ENCODE peak calls at places on chromosomes 5 and 9, in ten cellular contexts. K, M, D, J, T, I, F, U, E and Q are unnamed samples.

GRCh38 chr5:57163553-57164006 is 10.3 kb upstream of the GPBP1 start:
- DNase-seq in K (no peak), M (no peak), D (no peak), J (no peak), T (peak; percentile 16), I (no peak), F (no peak), U (no peak), E (no peak), Q (no peak)

GRCh38 chr9:132447346-132447745 is 37.3 kb downstream of the CFAP77 start:
- DNase-seq in K (peak; percentile 91), M (no peak), D (no peak), J (no peak), T (peak; percentile 78), I (peak; percentile 46), F (no peak), U (peak; percentile 1), E (no peak), Q (no peak)

GRCh38 chr9:12958279-12958678 is 183.5 kb downstream of the LURAP1L start:
- DNase-seq in K (no peak), M (no peak), D (no peak), J (no peak), T (no peak), I (no peak), F (no peak), U (no peak), E (no peak), Q (no peak)

GRCh38 chr5:134592141-134592746 is 40.4 kb downstream of the SAR1B start:
- DNase-seq in K (peak; percentile 88), M (no peak), D (peak; percentile 77), J (peak; percentile 22), T (no peak), I (no peak), F (no peak), U (peak; percentile 41), E (no peak), Q (no peak)

GRCh38 chr9:117407436-117408022 is 7.3 kb downstream of the ASTN2 start:
- DNase-seq in K (no peak), M (no peak), D (no peak), J (no peak), T (no peak), I (no peak), F (no peak), U (no peak), E (no peak), Q (no peak)

GRCh38 chr9:32426278-32426939 is 42.0 kb downstream of the ACO1 start:
- DNase-seq in K (no peak), M (no peak), D (no peak), J (peak; percentile 94), T (no peak), I (no peak), F (peak; percentile 84), U (peak; percentile 97), E (peak; percentile 19), Q (no peak)

GRCh38 chr5:103120607-103121200 is 603 bp downstream of the PPIP5K2 start:
- DNase-seq in K (peak; percentile 66), M (no peak), D (no peak), J (peak; percentile 31), T (peak; percentile 33), I (no peak), F (no peak), U (peak; percentile 19), E (peak; percentile 21), Q (no peak)

GRCh38 chr5:36919650-36920049 is 43.1 kb downstream of the NIPBL start:
- DNase-seq in K (no peak), M (no peak), D (no peak), J (no peak), T (no peak), I (no peak), F (no peak), U (no peak), E (no peak), Q (no peak)

GRCh38 chr9:124869466-124869985 is 7.6 kb downstream of the ARPC5L start:
- DNase-seq in K (peak; percentile 63), M (no peak), D (no peak), J (no peak), T (peak; percentile 40), I (no peak), F (no peak), U (no peak), E (peak; percentile 49), Q (peak; percentile 37)

GRCh38 chr9:112091805-112092204 is 83.3 kb downstream of the SUSD1 start:
- DNase-seq in K (peak; percentile 66), M (no peak), D (no peak), J (peak; percentile 47), T (peak; percentile 78), I (no peak), F (no peak), U (peak; percentile 64), E (no peak), Q (no peak)

GRCh38 chr5:124342027-124342471 is 404.4 kb downstream of the ZNF608 start:
- DNase-seq in K (no peak), M (no peak), D (no peak), J (peak; percentile 95), T (no peak), I (no peak), F (peak; percentile 86), U (peak; percentile 83), E (no peak), Q (no peak)

GRCh38 chr9:85610074-85610855 is 131.5 kb downstream of the AGTPBP1 start:
- DNase-seq in K (peak; percentile 65), M (no peak), D (no peak), J (peak; percentile 89), T (peak; percentile 76), I (peak; percentile 38), F (peak; percentile 74), U (peak; percentile 92), E (no peak), Q (no peak)

GRCh38 chr9:135163023-135163780 is 75.7 kb downstream of the OLFM1 start:
- DNase-seq in K (no peak), M (no peak), D (no peak), J (no peak), T (no peak), I (no peak), F (no peak), U (no peak), E (no peak), Q (no peak)
- TF ChIP-seq CTCF in K (no peak), M (no peak), D (no peak), J (no peak), T (no peak), I (no peak), F (no peak), U (no peak), E (no peak), Q (no peak)

DNA sequence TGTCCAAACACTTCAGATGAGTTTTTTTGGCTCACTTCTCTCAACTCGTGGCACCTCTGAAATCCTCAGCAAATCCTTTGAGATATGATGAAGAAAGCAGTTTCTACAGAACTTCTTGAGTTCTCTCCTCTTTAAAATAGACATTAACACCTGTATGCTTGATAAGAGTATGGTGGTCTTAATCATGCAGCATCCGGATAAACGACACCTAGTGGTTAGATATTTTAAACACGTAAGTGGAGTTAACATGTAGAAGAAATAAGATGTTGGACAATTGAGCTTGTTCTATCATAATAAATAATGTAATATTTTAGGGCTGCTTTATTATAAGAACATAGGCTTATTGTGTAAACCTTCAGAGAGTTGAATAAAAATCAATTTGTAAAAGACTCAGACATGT is 324.8 kb downstream of the CYLC2 start:
- DNase-seq in K (no peak), M (no peak), D (no peak), J (no peak), T (no peak), I (no peak), F (no peak), U (peak; percentile 3), E (no peak), Q (no peak)
- TF ChIP-seq CTCF in K (peak; percentile 72), M (no peak), D (peak; percentile 32), J (no peak), T (peak; percentile 39), I (peak; percentile 54), F (no peak), U (no peak), E (no peak), Q (no peak)

GRCh38 chr5:39605145-39605544 is 180.4 kb upstream of the DAB2 start:
- DNase-seq in K (no peak), M (no peak), D (no peak), J (no peak), T (no peak), I (no peak), F (no peak), U (no peak), E (no peak), Q (no peak)

GRCh38 chr5:39598641-39599248 is 174.0 kb upstream of the DAB2 start:
- DNase-seq in K (peak; percentile 59), M (no peak), D (no peak), J (no peak), T (peak; percentile 3), I (no peak), F (no peak), U (no peak), E (no peak), Q (no peak)

GRCh38 chr5:39604491-39604890 is 179.7 kb upstream of the DAB2 start:
- DNase-seq in K (no peak), M (no peak), D (no peak), J (no peak), T (no peak), I (no peak), F (no peak), U (peak; percentile 63), E (no peak), Q (no peak)

GRCh38 chr5:39599721-39600431 is 175.1 kb upstream of the DAB2 start:
- DNase-seq in K (no peak), M (no peak), D (no peak), J (peak; percentile 78), T (peak; percentile 15), I (no peak), F (no peak), U (peak; percentile 89), E (no peak), Q (no peak)
- TF ChIP-seq CTCF in K (peak; percentile 73), M (no peak), D (peak; percentile 94), J (peak; percentile 46), T (peak; percentile 60), I (peak; percentile 78), F (peak; percentile 33), U (peak; percentile 60), E (peak; percentile 70), Q (no peak)

GRCh38 chr9:136786451-136786850 is 4.7 kb upstream of the TMEM141 start:
- DNase-seq in K (no peak), M (no peak), D (peak; percentile 19), J (no peak), T (no peak), I (no peak), F (no peak), U (no peak), E (no peak), Q (no peak)

GRCh38 chr9:136782452-136782851 is 8.7 kb upstream of the TMEM141 start:
- DNase-seq in K (no peak), M (no peak), D (no peak), J (no peak), T (no peak), I (no peak), F (no peak), U (no peak), E (no peak), Q (no peak)

GRCh38 chr9:136785956-136786355 is 5.2 kb upstream of the TMEM141 start:
- DNase-seq in K (no peak), M (no peak), D (no peak), J (no peak), T (no peak), I (no peak), F (no peak), U (no peak), E (no peak), Q (no peak)

GRCh38 chr9:136784997-136785361 is 6.2 kb upstream of the TMEM141 start:
- DNase-seq in K (no peak), M (no peak), D (no peak), J (no peak), T (no peak), I (no peak), F (no peak), U (no peak), E (no peak), Q (no peak)

GRCh38 chr9:136784249-136784996 is 6.7 kb upstream of the TMEM141 start:
- DNase-seq in K (no peak), M (no peak), D (no peak), J (peak; percentile 46), T (peak; percentile 46), I (no peak), F (no peak), U (no peak), E (no peak), Q (no peak)
- TF ChIP-seq CTCF in K (peak; percentile 67), M (no peak), D (peak; percentile 75), J (peak; percentile 19), T (peak; percentile 49), I (peak; percentile 66), F (peak; percentile 11), U (peak; percentile 33), E (peak; percentile 75), Q (no peak)